ENCODE peak calls at places on chromosomes 11 and 22, in ten cellular contexts. J is stimulated activated CD4-positive, alpha-beta T cell treated with anti-CD3 and anti-CD28 coated beads, Interleukin-4, amount 100 ng/mL, for 24 hours; K is naive thymus-derived CD8-positive, alpha-beta T cell; Q is central memory CD4-positive, alpha-beta T cell; A is NCI-H1092 treated with DMSO at 0.1 percent for 48 hours; X is ureter; C is stimulated activated CD8-positive, alpha-beta memory T cell treated with anti-CD3 and anti-CD28 coated beads, Interleukin-15, amount 100 ng/mL, for 1 hour; V is HFFc6; S is lung; B is heart right ventricle. F is an unnamed sample.

GRCh38 chr11:68504432-68505066 is 44.0 kb downstream of the PPP6R3 start:
- DNase-seq in J (no peak), K (no peak), Q (no peak), A (no peak), X (no peak), C (no peak), V (no peak), S (no peak), B (no peak), F (no peak)

GRCh38 chr22:40634119-40634903 is 2.2 kb downstream of the MRTFA start:
- DNase-seq in J (no peak), K (no peak), Q (no peak), A (no peak), X (peak; percentile 22), C (no peak), V (no peak), S (no peak), B (no peak), F (no peak)

GRCh38 chr22:26502688-26503561 is 9.3 kb downstream of the TFIP11 start:
- DNase-seq in J (peak; percentile 44), K (peak; percentile 75), Q (peak; percentile 62), A (peak; percentile 12), X (no peak), C (peak; percentile 38), V (peak; percentile 33), S (no peak), B (peak; percentile 41), F (peak; percentile 20)

GRCh38 chr11:119491753-119492455 is 68.9 kb upstream of the THY1 start:
- DNase-seq in J (no peak), K (no peak), Q (no peak), A (peak; percentile 99), X (no peak), C (no peak), V (peak; percentile 26), S (no peak), B (no peak), F (peak; percentile 100)

GRCh38 chr22:30435674-30436126 is 10.1 kb downstream of the MTFP1 start:
- DNase-seq in J (peak; percentile 83), K (peak; percentile 98), Q (peak; percentile 90), A (no peak), X (no peak), C (peak; percentile 50), V (no peak), S (no peak), B (peak; percentile 45), F (no peak)

GRCh38 chr11:76640540-76640939 is 30.0 kb downstream of the LRRC32 start:
- DNase-seq in J (no peak), K (no peak), Q (no peak), A (peak; percentile 3), X (no peak), C (no peak), V (no peak), S (no peak), B (no peak), F (no peak)

GRCh38 chr11:106276126-106276525 is 198.7 kb downstream of the AASDHPPT start:
- DNase-seq in J (no peak), K (no peak), Q (no peak), A (no peak), X (no peak), C (no peak), V (no peak), S (no peak), B (no peak), F (no peak)

GRCh38 chr11:199782-200181 is 6.9 kb downstream of the SCGB1C1 start:
- DNase-seq in J (peak; percentile 2), K (no peak), Q (no peak), A (no peak), X (peak; percentile 40), C (no peak), V (no peak), S (peak; percentile 28), B (no peak), F (no peak)

GRCh38 chr11:78840623-78841022 is 266.0 kb upstream of the NARS2 start:
- DNase-seq in J (no peak), K (no peak), Q (no peak), A (no peak), X (no peak), C (no peak), V (peak; percentile 41), S (no peak), B (no peak), F (no peak)

GRCh38 chr11:116578971-116579687 is 193.7 kb downstream of the BUD13 start:
- DNase-seq in J (no peak), K (no peak), Q (no peak), A (peak; percentile 94), X (no peak), C (no peak), V (no peak), S (no peak), B (peak; percentile 52), F (no peak)

GRCh38 chr11:126304457-126305072 is 705 bp downstream of the DCPS start:
- DNase-seq in J (no peak), K (no peak), Q (no peak), A (no peak), X (no peak), C (no peak), V (peak; percentile 38), S (no peak), B (no peak), F (no peak)

GRCh38 chr22:21563912-21564311 is 3.6 kb upstream of the UBE2L3 start:
- DNase-seq in J (no peak), K (no peak), Q (no peak), A (no peak), X (no peak), C (no peak), V (no peak), S (no peak), B (no peak), F (no peak)

GRCh38 chr11:9880657-9881056 is 216.8 kb downstream of the SWAP70 start:
- DNase-seq in J (no peak), K (no peak), Q (no peak), A (no peak), X (no peak), C (no peak), V (no peak), S (no peak), B (no peak), F (no peak)

GRCh38 chr11:128948583-128948982 is 5.9 kb upstream of the TP53AIP1 start:
- DNase-seq in J (no peak), K (no peak), Q (no peak), A (peak; percentile 24), X (no peak), C (no peak), V (no peak), S (no peak), B (no peak), F (no peak)

GRCh38 chr11:40286137-40286536 is 1173.3 kb downstream of the LRRC4C start:
- DNase-seq in J (no peak), K (no peak), Q (no peak), A (no peak), X (no peak), C (no peak), V (no peak), S (no peak), B (no peak), F (no peak)

GRCh38 chr22:25750569-25751173 is 8.7 kb downstream of the MYO18B start:
- DNase-seq in J (no peak), K (no peak), Q (no peak), A (no peak), X (no peak), C (no peak), V (no peak), S (no peak), B (no peak), F (no peak)

GRCh38 chr11:12680246-12680939 is 6.2 kb downstream of the TEAD1 start:
- DNase-seq in J (no peak), K (peak; percentile 7), Q (peak; percentile 40), A (peak; percentile 84), X (peak; percentile 89), C (no peak), V (peak; percentile 87), S (peak; percentile 86), B (peak; percentile 82), F (peak; percentile 95)

GRCh38 chr22:39674536-39674935 is 104.0 kb downstream of the CACNA1I start:
- DNase-seq in J (no peak), K (no peak), Q (no peak), A (no peak), X (no peak), C (no peak), V (no peak), S (no peak), B (no peak), F (no peak)

GRCh38 chr11:1645357-1645821 is 15.8 kb downstream of the KRTAP5-5 start:
- DNase-seq in J (no peak), K (no peak), Q (no peak), A (no peak), X (no peak), C (no peak), V (no peak), S (no peak), B (no peak), F (no peak)

GRCh38 chr11:12397953-12398352 is 20.6 kb downstream of the PARVA start:
- DNase-seq in J (no peak), K (no peak), Q (no peak), A (no peak), X (peak; percentile 60), C (no peak), V (peak; percentile 88), S (no peak), B (peak; percentile 62), F (no peak)

F was measured in NCI-H1105.